ENCODE peak calls at places on chromosomes 4 and X, in five cellular contexts. V is uterus, R is Peyer's patch, I is tibial nerve, U is endothelial cell of umbilical vein. W is an unnamed sample.

GRCh38 chrX:131709553-131709952 is 165.7 kb downstream of the OR13H1 start:
- DNase-seq in I (no peak), R (no peak), V (no peak), U (no peak), W (no peak)

GRCh38 chrX:115183980-115184379 is 5.2 kb upstream of the RBMXL3 start:
- DNase-seq in I (no peak), V (no peak), R (no peak), U (no peak), W (no peak)

GRCh38 chrX:107659768-107660167 is 31.5 kb downstream of the PRPS1 start:
- DNase-seq in I (peak; percentile 43), U (peak; percentile 46), V (no peak), R (no peak), W (peak; percentile 47)

GRCh38 chrX:149073464-149073863 is 431.6 kb downstream of the IDS start:
- DNase-seq in I (no peak), U (no peak), R (no peak), V (no peak), W (no peak)

GRCh38 chr4:145289403-145290076 is 109.2 kb upstream of the OTUD4 start:
- DNase-seq in I (no peak), R (no peak), U (no peak), V (no peak), W (no peak)

GRCh38 chr4:156983366-156983765 is 11.8 kb upstream of the PDGFC start:
- DNase-seq in U (peak; percentile 44), V (no peak), I (no peak), R (no peak), W (peak; percentile 5)

GRCh38 chr4:80268936-80269335 is 2.5 kb downstream of the FGF5 start:
- DNase-seq in I (no peak), U (no peak), R (no peak), V (no peak), W (no peak)

GRCh38 chr4:184386271-184386781 is 88.0 kb downstream of the IRF2 start:
- DNase-seq in U (no peak), R (peak; percentile 81), I (no peak), V (no peak), W (peak; percentile 74)

GRCh38 chr4:159272341-159273125 is 169.7 kb downstream of the RAPGEF2 start:
- DNase-seq in I (no peak), U (peak; percentile 60), R (no peak), V (no peak), W (no peak)

GRCh38 chrX:112704226-112704625 is 24.5 kb upstream of the LHFPL1 start:
- DNase-seq in V (no peak), I (no peak), U (no peak), R (no peak), W (no peak)

GRCh38 chr4:181821039-181822004 is 421.9 kb upstream of the TENM3 start:
- DNase-seq in I (no peak), V (no peak), R (no peak), U (no peak), W (no peak)

GRCh38 chr4:114277690-114278089 is 298.2 kb upstream of the ARSJ start:
- DNase-seq in V (no peak), I (no peak), U (no peak), R (no peak), W (no peak)

GRCh38 chr4:6542951-6543350 is 32.0 kb upstream of the MAN2B2 start:
- DNase-seq in I (no peak), R (no peak), U (no peak), V (no peak), W (no peak)

GRCh38 chr4:74189331-74190043 is 31.6 kb downstream of the MTHFD2L start:
- DNase-seq in I (no peak), R (no peak), U (peak; percentile 66), V (no peak), W (peak; percentile 79)

GRCh38 chr4:185004562-185005208 is 13.6 kb upstream of the HELT start:
- DNase-seq in R (no peak), I (peak; percentile 12), U (no peak), V (peak; percentile 23), W (no peak)

GRCh38 chrX:48890296-48890925 is 7.2 kb downstream of the TIMM17B start:
- DNase-seq in V (no peak), R (no peak), I (no peak), U (no peak), W (no peak)

GRCh38 chr4:663438-664428 is 10.3 kb downstream of the ATP5ME start:
- DNase-seq in V (no peak), U (no peak), R (peak; percentile 87), I (no peak), W (peak; percentile 64)

GRCh38 chr4:25810815-25811690 is 51.7 kb downstream of the SEL1L3 start:
- DNase-seq in V (no peak), I (no peak), U (no peak), R (no peak), W (no peak)

GRCh38 chr4:153759407-153760226 is at the start of gene RNF175:
- DNase-seq in U (no peak), V (no peak), I (no peak), R (no peak), W (peak; percentile 25)

DNA sequence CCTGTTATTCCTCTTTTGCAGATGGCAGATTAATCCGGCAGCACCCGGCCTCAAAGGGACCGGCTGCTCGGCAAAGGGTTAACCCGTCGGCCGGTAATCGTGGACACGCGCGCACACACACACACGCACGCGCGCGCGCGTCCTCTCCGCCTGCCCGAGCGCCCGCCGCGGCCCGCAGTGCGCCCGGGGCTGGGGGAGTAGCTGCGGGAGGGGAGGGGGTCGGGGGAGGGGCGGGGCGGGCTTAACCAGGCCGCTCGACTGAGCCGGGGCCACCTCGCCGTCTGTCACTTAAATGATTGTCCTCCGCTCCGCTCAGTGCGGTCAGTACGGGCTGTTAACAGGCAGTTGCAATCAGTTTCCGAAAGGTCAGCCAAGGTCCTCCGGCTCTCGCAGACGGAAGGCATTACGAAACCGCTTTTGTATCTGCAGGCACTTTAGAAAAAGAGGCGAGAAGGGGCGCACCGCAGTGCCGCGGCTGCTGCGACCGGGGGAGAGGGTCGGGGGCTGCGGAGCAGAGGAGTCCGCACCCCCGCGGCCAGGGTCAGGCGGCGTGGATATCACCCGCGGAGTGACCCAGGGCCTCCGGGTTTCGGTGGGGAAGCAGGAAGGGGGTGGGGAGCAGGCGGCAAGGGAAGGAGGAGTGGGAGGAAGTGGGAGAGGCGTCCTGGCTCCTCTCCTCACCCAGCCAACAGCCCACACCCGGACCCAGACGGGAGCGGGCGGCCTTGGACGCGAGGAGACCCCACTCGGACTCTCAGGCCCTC is 57.3 kb upstream of the BCOR start:
- DNase-seq in I (peak; percentile 80), U (peak; percentile 63), R (peak; percentile 77), V (peak; percentile 86), W (peak; percentile 58)
- TF ChIP-seq POLR2A in I (no peak), U (no peak), R (no peak), V (no peak), W (no peak)

DNA sequence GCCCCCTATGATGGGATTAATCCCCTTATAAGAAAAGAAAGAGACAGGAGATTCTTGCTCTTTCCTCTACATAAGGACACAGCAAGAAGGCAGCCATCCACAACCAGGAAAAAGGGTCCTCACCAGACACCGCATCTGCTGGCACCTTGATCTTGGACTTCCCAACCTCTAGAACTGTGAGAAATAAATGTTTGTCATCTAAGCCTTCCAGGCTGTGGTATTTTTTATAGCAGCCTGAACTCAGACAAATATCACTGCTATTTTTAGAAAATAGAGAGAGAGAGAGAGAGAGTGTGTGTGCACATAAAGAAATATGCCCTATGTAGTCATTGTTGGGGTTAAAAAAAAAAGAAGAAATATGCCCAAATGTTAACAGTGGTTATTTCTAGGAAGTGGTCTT is 104.2 kb downstream of the PAPSS1 start:
- DNase-seq in V (no peak), U (no peak), R (no peak), I (no peak), W (no peak)
- TF ChIP-seq POLR2A in V (no peak), U (no peak), R (no peak), I (no peak), W (no peak)

GRCh38 chrX:68693481-68694410 is 46.3 kb downstream of the STARD8 start:
- DNase-seq in R (peak; percentile 71), I (peak; percentile 52), U (peak; percentile 75), V (peak; percentile 80), W (peak; percentile 76)
- TF ChIP-seq POLR2A in R (no peak), I (peak; percentile 18), U (peak; percentile 67), V (peak; percentile 68), W (peak; percentile 68)

DNA sequence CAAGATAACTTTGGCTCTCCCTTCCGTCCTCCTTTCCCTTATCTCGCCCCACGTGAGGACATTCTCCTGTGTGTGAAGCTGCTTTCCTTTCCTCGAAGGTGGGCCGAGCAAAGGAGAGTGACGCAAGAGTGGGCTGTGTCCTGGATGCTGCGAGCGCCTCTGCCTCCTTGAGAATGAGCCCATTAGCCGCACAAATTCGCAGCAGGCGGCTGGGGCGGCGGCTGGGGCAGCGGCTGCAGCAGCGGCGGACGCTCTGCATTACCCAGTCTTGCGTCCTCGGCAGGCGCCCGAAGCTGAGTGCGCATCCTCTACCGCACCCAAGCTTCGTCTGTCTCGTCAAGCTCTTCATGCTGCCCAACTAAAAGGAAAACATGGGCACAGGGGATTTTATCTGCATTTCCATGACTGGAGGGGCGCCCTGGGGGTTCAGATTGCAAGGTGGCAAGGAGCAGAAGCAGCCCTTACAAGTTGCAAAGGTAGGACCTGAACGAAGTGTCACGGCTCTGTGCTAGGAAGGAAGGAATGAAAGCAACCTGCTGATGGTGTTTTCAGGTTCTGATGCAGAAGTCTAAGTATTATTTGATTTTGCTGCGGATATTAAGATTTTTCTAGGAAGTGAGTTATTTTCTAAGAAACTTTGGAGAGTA is at the start of gene SYNPO2:
- DNase-seq in V (peak; percentile 95), U (peak; percentile 76), I (peak; percentile 79), R (peak; percentile 76), W (peak; percentile 28)
- TF ChIP-seq POLR2A in V (peak; percentile 74), U (no peak), I (no peak), R (peak; percentile 26), W (no peak)

W was measured in erythroblast.